ENCODE peak calls at places on chromosomes 4 and X, in seven cellular contexts. One of them, this sample, is unnamed.

GRCh38 chr4:139951051-139951450 is 202.9 kb downstream of the MAML3 start:
- DNase-seq in stimulated activated CD4-positive, alpha-beta T cell treated with anti-CD3 and anti-CD28 coated beads, Interleukin-2, amount 100 ng/mL, for 48 hours: peak
- DNase-seq in AG08396: no peak
- DNase-seq in HEK293T: no peak
- DNase-seq in mesenchymal stem cell: peak
- DNase-seq in anterior cingulate cortex: no peak
- DNase-seq in amniotic stem cell: no peak
- DNase-seq in this sample: no peak

GRCh38 chr4:48483006-48483776 is at the start of gene SLC10A4:
- DNase-seq in mesenchymal stem cell: peak
- DNase-seq in amniotic stem cell: no peak
- DNase-seq in HEK293T: peak
- DNase-seq in anterior cingulate cortex: no peak
- DNase-seq in AG08396: no peak
- DNase-seq in stimulated activated CD4-positive, alpha-beta T cell treated with anti-CD3 and anti-CD28 coated beads, Interleukin-2, amount 100 ng/mL, for 48 hours: no peak
- DNase-seq in this sample: peak

GRCh38 chr4:173014113-173014558 is 154.5 kb upstream of the GALNT7 start:
- DNase-seq in mesenchymal stem cell: peak
- DNase-seq in amniotic stem cell: peak
- DNase-seq in AG08396: peak
- DNase-seq in stimulated activated CD4-positive, alpha-beta T cell treated with anti-CD3 and anti-CD28 coated beads, Interleukin-2, amount 100 ng/mL, for 48 hours: no peak
- DNase-seq in HEK293T: peak
- DNase-seq in anterior cingulate cortex: no peak
- DNase-seq in this sample: no peak

GRCh38 chr4:80082693-80083092 is 9.7 kb upstream of the ANTXR2 start:
- DNase-seq in anterior cingulate cortex: no peak
- DNase-seq in HEK293T: no peak
- DNase-seq in AG08396: no peak
- DNase-seq in amniotic stem cell: no peak
- DNase-seq in mesenchymal stem cell: no peak
- DNase-seq in stimulated activated CD4-positive, alpha-beta T cell treated with anti-CD3 and anti-CD28 coated beads, Interleukin-2, amount 100 ng/mL, for 48 hours: no peak
- DNase-seq in this sample: no peak

GRCh38 chr4:156594619-156595018 is 377.0 kb downstream of the PDGFC start:
- DNase-seq in AG08396: no peak
- DNase-seq in anterior cingulate cortex: no peak
- DNase-seq in mesenchymal stem cell: peak
- DNase-seq in amniotic stem cell: no peak
- DNase-seq in HEK293T: peak
- DNase-seq in stimulated activated CD4-positive, alpha-beta T cell treated with anti-CD3 and anti-CD28 coated beads, Interleukin-2, amount 100 ng/mL, for 48 hours: no peak
- DNase-seq in this sample: peak

GRCh38 chrX:22538581-22538980 is 265.9 kb downstream of the CBLL2 start:
- DNase-seq in mesenchymal stem cell: no peak
- DNase-seq in amniotic stem cell: no peak
- DNase-seq in AG08396: no peak
- DNase-seq in HEK293T: no peak
- DNase-seq in stimulated activated CD4-positive, alpha-beta T cell treated with anti-CD3 and anti-CD28 coated beads, Interleukin-2, amount 100 ng/mL, for 48 hours: no peak
- DNase-seq in anterior cingulate cortex: no peak
- DNase-seq in this sample: no peak

GRCh38 chr4:47031011-47031678 is at the start of gene GABRB1:
- DNase-seq in stimulated activated CD4-positive, alpha-beta T cell treated with anti-CD3 and anti-CD28 coated beads, Interleukin-2, amount 100 ng/mL, for 48 hours: no peak
- DNase-seq in mesenchymal stem cell: peak
- DNase-seq in anterior cingulate cortex: peak
- DNase-seq in amniotic stem cell: peak
- DNase-seq in HEK293T: peak
- DNase-seq in AG08396: peak
- DNase-seq in this sample: no peak

GRCh38 chr4:78818530-78818929 is 42.4 kb downstream of the BMP2K start:
- DNase-seq in stimulated activated CD4-positive, alpha-beta T cell treated with anti-CD3 and anti-CD28 coated beads, Interleukin-2, amount 100 ng/mL, for 48 hours: no peak
- DNase-seq in amniotic stem cell: no peak
- DNase-seq in anterior cingulate cortex: no peak
- DNase-seq in AG08396: no peak
- DNase-seq in HEK293T: no peak
- DNase-seq in mesenchymal stem cell: peak
- DNase-seq in this sample: no peak

GRCh38 chr4:73859614-73860088 is 6.6 kb downstream of the PF4V1 start:
- DNase-seq in mesenchymal stem cell: peak
- DNase-seq in anterior cingulate cortex: no peak
- DNase-seq in stimulated activated CD4-positive, alpha-beta T cell treated with anti-CD3 and anti-CD28 coated beads, Interleukin-2, amount 100 ng/mL, for 48 hours: no peak
- DNase-seq in HEK293T: no peak
- DNase-seq in amniotic stem cell: no peak
- DNase-seq in AG08396: peak
- DNase-seq in this sample: no peak

GRCh38 chr4:105461221-105462041 is 12.4 kb downstream of the PPA2 start:
- DNase-seq in stimulated activated CD4-positive, alpha-beta T cell treated with anti-CD3 and anti-CD28 coated beads, Interleukin-2, amount 100 ng/mL, for 48 hours: no peak
- DNase-seq in amniotic stem cell: no peak
- DNase-seq in AG08396: no peak
- DNase-seq in anterior cingulate cortex: no peak
- DNase-seq in HEK293T: no peak
- DNase-seq in mesenchymal stem cell: peak
- DNase-seq in this sample: no peak

GRCh38 chrX:121456315-121456714 is 408.9 kb downstream of the GLUD2 start:
- DNase-seq in HEK293T: no peak
- DNase-seq in anterior cingulate cortex: no peak
- DNase-seq in mesenchymal stem cell: no peak
- DNase-seq in stimulated activated CD4-positive, alpha-beta T cell treated with anti-CD3 and anti-CD28 coated beads, Interleukin-2, amount 100 ng/mL, for 48 hours: no peak
- DNase-seq in amniotic stem cell: no peak
- DNase-seq in AG08396: no peak
- DNase-seq in this sample: no peak

GRCh38 chr4:168928875-168929274 is 81.2 kb downstream of the CBR4 start:
- DNase-seq in mesenchymal stem cell: no peak
- DNase-seq in stimulated activated CD4-positive, alpha-beta T cell treated with anti-CD3 and anti-CD28 coated beads, Interleukin-2, amount 100 ng/mL, for 48 hours: no peak
- DNase-seq in AG08396: no peak
- DNase-seq in amniotic stem cell: no peak
- DNase-seq in HEK293T: no peak
- DNase-seq in anterior cingulate cortex: no peak
- DNase-seq in this sample: no peak

GRCh38 chr4:100816646-100817045 is 298.8 kb upstream of the EMCN start:
- DNase-seq in stimulated activated CD4-positive, alpha-beta T cell treated with anti-CD3 and anti-CD28 coated beads, Interleukin-2, amount 100 ng/mL, for 48 hours: no peak
- DNase-seq in mesenchymal stem cell: peak
- DNase-seq in AG08396: no peak
- DNase-seq in amniotic stem cell: no peak
- DNase-seq in HEK293T: no peak
- DNase-seq in anterior cingulate cortex: no peak
- DNase-seq in this sample: no peak

GRCh38 chr4:180652533-180652932 is 1590.7 kb upstream of the TENM3 start:
- DNase-seq in amniotic stem cell: no peak
- DNase-seq in HEK293T: no peak
- DNase-seq in anterior cingulate cortex: no peak
- DNase-seq in mesenchymal stem cell: no peak
- DNase-seq in stimulated activated CD4-positive, alpha-beta T cell treated with anti-CD3 and anti-CD28 coated beads, Interleukin-2, amount 100 ng/mL, for 48 hours: no peak
- DNase-seq in AG08396: no peak
- DNase-seq in this sample: no peak

GRCh38 chr4:88937081-88937480 is 119.9 kb downstream of the FAM13A start:
- DNase-seq in AG08396: no peak
- DNase-seq in anterior cingulate cortex: no peak
- DNase-seq in amniotic stem cell: peak
- DNase-seq in stimulated activated CD4-positive, alpha-beta T cell treated with anti-CD3 and anti-CD28 coated beads, Interleukin-2, amount 100 ng/mL, for 48 hours: no peak
- DNase-seq in mesenchymal stem cell: peak
- DNase-seq in HEK293T: no peak
- DNase-seq in this sample: no peak

GRCh38 chr4:1402021-1402515 is 4.2 kb downstream of the NKX1-1 start:
- DNase-seq in amniotic stem cell: no peak
- DNase-seq in stimulated activated CD4-positive, alpha-beta T cell treated with anti-CD3 and anti-CD28 coated beads, Interleukin-2, amount 100 ng/mL, for 48 hours: no peak
- DNase-seq in HEK293T: no peak
- DNase-seq in anterior cingulate cortex: no peak
- DNase-seq in AG08396: no peak
- DNase-seq in mesenchymal stem cell: no peak
- DNase-seq in this sample: no peak

GRCh38 chr4:150199056-150199455 is 120.8 kb downstream of the DCLK2 start:
- DNase-seq in AG08396: no peak
- DNase-seq in mesenchymal stem cell: peak
- DNase-seq in amniotic stem cell: no peak
- DNase-seq in stimulated activated CD4-positive, alpha-beta T cell treated with anti-CD3 and anti-CD28 coated beads, Interleukin-2, amount 100 ng/mL, for 48 hours: no peak
- DNase-seq in anterior cingulate cortex: no peak
- DNase-seq in HEK293T: no peak
- DNase-seq in this sample: no peak

GRCh38 chrX:72492499-72492898 is 80.1 kb downstream of the HDAC8 start:
- DNase-seq in amniotic stem cell: no peak
- DNase-seq in anterior cingulate cortex: no peak
- DNase-seq in HEK293T: no peak
- DNase-seq in AG08396: no peak
- DNase-seq in stimulated activated CD4-positive, alpha-beta T cell treated with anti-CD3 and anti-CD28 coated beads, Interleukin-2, amount 100 ng/mL, for 48 hours: no peak
- DNase-seq in mesenchymal stem cell: no peak
- DNase-seq in this sample: no peak

GRCh38 chrX:150482537-150483217 is 85.7 kb upstream of the MTM1 start:
- DNase-seq in stimulated activated CD4-positive, alpha-beta T cell treated with anti-CD3 and anti-CD28 coated beads, Interleukin-2, amount 100 ng/mL, for 48 hours: peak
- DNase-seq in HEK293T: no peak
- DNase-seq in amniotic stem cell: peak
- DNase-seq in AG08396: peak
- DNase-seq in mesenchymal stem cell: peak
- DNase-seq in anterior cingulate cortex: no peak
- DNase-seq in this sample: no peak

GRCh38 chr4:95165926-95166524 is 382.7 kb downstream of the UNC5C start:
- DNase-seq in AG08396: peak
- DNase-seq in stimulated activated CD4-positive, alpha-beta T cell treated with anti-CD3 and anti-CD28 coated beads, Interleukin-2, amount 100 ng/mL, for 48 hours: no peak
- DNase-seq in mesenchymal stem cell: peak
- DNase-seq in HEK293T: peak
- DNase-seq in amniotic stem cell: peak
- DNase-seq in anterior cingulate cortex: no peak
- DNase-seq in this sample: peak

GRCh38 chr4:41887821-41888699 is 47.2 kb upstream of the TMEM33 start:
- DNase-seq in AG08396: no peak
- DNase-seq in stimulated activated CD4-positive, alpha-beta T cell treated with anti-CD3 and anti-CD28 coated beads, Interleukin-2, amount 100 ng/mL, for 48 hours: peak
- DNase-seq in anterior cingulate cortex: no peak
- DNase-seq in HEK293T: peak
- DNase-seq in mesenchymal stem cell: peak
- DNase-seq in amniotic stem cell: peak
- DNase-seq in this sample: peak

GRCh38 chr4:90393215-90393614 is 266.0 kb downstream of the CCSER1 start:
- DNase-seq in stimulated activated CD4-positive, alpha-beta T cell treated with anti-CD3 and anti-CD28 coated beads, Interleukin-2, amount 100 ng/mL, for 48 hours: no peak
- DNase-seq in HEK293T: no peak
- DNase-seq in AG08396: no peak
- DNase-seq in anterior cingulate cortex: no peak
- DNase-seq in amniotic stem cell: no peak
- DNase-seq in mesenchymal stem cell: no peak
- DNase-seq in this sample: no peak

GRCh38 chr4:48499551-48500066 is 9.6 kb downstream of the ZAR1 start:
- DNase-seq in AG08396: no peak
- DNase-seq in anterior cingulate cortex: no peak
- DNase-seq in HEK293T: no peak
- DNase-seq in stimulated activated CD4-positive, alpha-beta T cell treated with anti-CD3 and anti-CD28 coated beads, Interleukin-2, amount 100 ng/mL, for 48 hours: no peak
- DNase-seq in amniotic stem cell: no peak
- DNase-seq in mesenchymal stem cell: no peak
- DNase-seq in this sample: no peak

GRCh38 chrX:13876652-13877051 is 59.8 kb upstream of the GPM6B start:
- DNase-seq in anterior cingulate cortex: no peak
- DNase-seq in HEK293T: no peak
- DNase-seq in amniotic stem cell: no peak
- DNase-seq in stimulated activated CD4-positive, alpha-beta T cell treated with anti-CD3 and anti-CD28 coated beads, Interleukin-2, amount 100 ng/mL, for 48 hours: no peak
- DNase-seq in AG08396: peak
- DNase-seq in mesenchymal stem cell: peak
- DNase-seq in this sample: no peak

GRCh38 chr4:3186609-3187008 is 62.4 kb upstream of the MSANTD1 start:
- DNase-seq in AG08396: no peak
- DNase-seq in stimulated activated CD4-positive, alpha-beta T cell treated with anti-CD3 and anti-CD28 coated beads, Interleukin-2, amount 100 ng/mL, for 48 hours: no peak
- DNase-seq in amniotic stem cell: no peak
- DNase-seq in mesenchymal stem cell: no peak
- DNase-seq in HEK293T: no peak
- DNase-seq in anterior cingulate cortex: no peak
- DNase-seq in this sample: no peak

GRCh38 chr4:8090312-8090711 is 68.3 kb downstream of the ABLIM2 start:
- DNase-seq in anterior cingulate cortex: no peak
- DNase-seq in amniotic stem cell: no peak
- DNase-seq in mesenchymal stem cell: no peak
- DNase-seq in stimulated activated CD4-positive, alpha-beta T cell treated with anti-CD3 and anti-CD28 coated beads, Interleukin-2, amount 100 ng/mL, for 48 hours: no peak
- DNase-seq in HEK293T: no peak
- DNase-seq in AG08396: no peak
- DNase-seq in this sample: no peak

GRCh38 chr4:37837446-37837845 is 11.0 kb downstream of the PGM2 start:
- DNase-seq in AG08396: peak
- DNase-seq in amniotic stem cell: no peak
- DNase-seq in mesenchymal stem cell: peak
- DNase-seq in stimulated activated CD4-positive, alpha-beta T cell treated with anti-CD3 and anti-CD28 coated beads, Interleukin-2, amount 100 ng/mL, for 48 hours: no peak
- DNase-seq in anterior cingulate cortex: no peak
- DNase-seq in HEK293T: no peak
- DNase-seq in this sample: no peak

GRCh38 chrX:53281321-53281822 is at the start of gene IQSEC2:
- DNase-seq in anterior cingulate cortex: no peak
- DNase-seq in mesenchymal stem cell: peak
- DNase-seq in AG08396: peak
- DNase-seq in HEK293T: peak
- DNase-seq in amniotic stem cell: peak
- DNase-seq in stimulated activated CD4-positive, alpha-beta T cell treated with anti-CD3 and anti-CD28 coated beads, Interleukin-2, amount 100 ng/mL, for 48 hours: no peak
- DNase-seq in this sample: no peak

GRCh38 chr4:106993846-106994245 is 42.3 kb downstream of the DKK2 start:
- DNase-seq in amniotic stem cell: no peak
- DNase-seq in AG08396: no peak
- DNase-seq in stimulated activated CD4-positive, alpha-beta T cell treated with anti-CD3 and anti-CD28 coated beads, Interleukin-2, amount 100 ng/mL, for 48 hours: no peak
- DNase-seq in HEK293T: no peak
- DNase-seq in mesenchymal stem cell: no peak
- DNase-seq in anterior cingulate cortex: no peak
- DNase-seq in this sample: no peak

GRCh38 chrX:9133426-9133825 is 99.5 kb upstream of the FAM9B start:
- DNase-seq in mesenchymal stem cell: peak
- DNase-seq in amniotic stem cell: peak
- DNase-seq in anterior cingulate cortex: no peak
- DNase-seq in HEK293T: no peak
- DNase-seq in stimulated activated CD4-positive, alpha-beta T cell treated with anti-CD3 and anti-CD28 coated beads, Interleukin-2, amount 100 ng/mL, for 48 hours: no peak
- DNase-seq in AG08396: no peak
- DNase-seq in this sample: no peak

GRCh38 chr4:144748814-144749555 is 103.0 kb downstream of the HHIP start:
- DNase-seq in AG08396: no peak
- DNase-seq in mesenchymal stem cell: no peak
- DNase-seq in HEK293T: no peak
- DNase-seq in amniotic stem cell: no peak
- DNase-seq in stimulated activated CD4-positive, alpha-beta T cell treated with anti-CD3 and anti-CD28 coated beads, Interleukin-2, amount 100 ng/mL, for 48 hours: no peak
- DNase-seq in anterior cingulate cortex: no peak
- DNase-seq in this sample: no peak

GRCh38 chr4:714087-714486 is 8.5 kb downstream of the PCGF3 start:
- DNase-seq in AG08396: no peak
- DNase-seq in amniotic stem cell: no peak
- DNase-seq in mesenchymal stem cell: no peak
- DNase-seq in anterior cingulate cortex: no peak
- DNase-seq in stimulated activated CD4-positive, alpha-beta T cell treated with anti-CD3 and anti-CD28 coated beads, Interleukin-2, amount 100 ng/mL, for 48 hours: no peak
- DNase-seq in HEK293T: no peak
- DNase-seq in this sample: no peak

GRCh38 chrX:136909706-136910564 is 29.4 kb upstream of the RBMX start:
- DNase-seq in stimulated activated CD4-positive, alpha-beta T cell treated with anti-CD3 and anti-CD28 coated beads, Interleukin-2, amount 100 ng/mL, for 48 hours: peak
- DNase-seq in mesenchymal stem cell: peak
- DNase-seq in HEK293T: peak
- DNase-seq in amniotic stem cell: peak
- DNase-seq in anterior cingulate cortex: peak
- DNase-seq in AG08396: peak
- DNase-seq in this sample: peak

GRCh38 chr4:86744570-86744969 is 104.6 kb downstream of the SLC10A6 start:
- DNase-seq in AG08396: no peak
- DNase-seq in mesenchymal stem cell: no peak
- DNase-seq in anterior cingulate cortex: no peak
- DNase-seq in HEK293T: no peak
- DNase-seq in amniotic stem cell: no peak
- DNase-seq in stimulated activated CD4-positive, alpha-beta T cell treated with anti-CD3 and anti-CD28 coated beads, Interleukin-2, amount 100 ng/mL, for 48 hours: no peak
- DNase-seq in this sample: no peak

GRCh38 chr4:47510036-47510435 is 25.0 kb downstream of the ATP10D start:
- DNase-seq in anterior cingulate cortex: no peak
- DNase-seq in HEK293T: no peak
- DNase-seq in stimulated activated CD4-positive, alpha-beta T cell treated with anti-CD3 and anti-CD28 coated beads, Interleukin-2, amount 100 ng/mL, for 48 hours: no peak
- DNase-seq in AG08396: no peak
- DNase-seq in amniotic stem cell: no peak
- DNase-seq in mesenchymal stem cell: peak
- DNase-seq in this sample: no peak